ENCODE peak calls at places on chromosomes 1 and 21, in six cellular contexts. One of them, this sample, is unnamed.

GRCh38 chr1:30366914-30367313 is 356.5 kb downstream of the MATN1 start:
- DNase-seq in ureter: peak
- DNase-seq in breast epithelium: no peak
- DNase-seq in neural progenitor cell: no peak
- DNase-seq in H54: no peak
- DNase-seq in lung: peak
- DNase-seq in this sample: no peak

GRCh38 chr1:48931571-48932251 is 155.0 kb upstream of the BEND5 start:
- DNase-seq in lung: peak
- DNase-seq in breast epithelium: peak
- DNase-seq in neural progenitor cell: no peak
- DNase-seq in H54: peak
- DNase-seq in ureter: no peak
- DNase-seq in this sample: peak

GRCh38 chr1:19618428-19618827 is 25.7 kb upstream of the NBL1 start:
- DNase-seq in breast epithelium: no peak
- DNase-seq in neural progenitor cell: no peak
- DNase-seq in lung: no peak
- DNase-seq in H54: no peak
- DNase-seq in ureter: no peak
- DNase-seq in this sample: no peak

GRCh38 chr21:45304945-45305344 is 17.2 kb upstream of the POFUT2 start:
- DNase-seq in ureter: no peak
- DNase-seq in neural progenitor cell: no peak
- DNase-seq in lung: no peak
- DNase-seq in breast epithelium: no peak
- DNase-seq in H54: no peak
- DNase-seq in this sample: no peak

GRCh38 chr1:208030320-208031091 is 119.6 kb upstream of the CD34 start:
- DNase-seq in neural progenitor cell: no peak
- DNase-seq in H54: no peak
- DNase-seq in ureter: no peak
- DNase-seq in lung: peak
- DNase-seq in breast epithelium: no peak
- DNase-seq in this sample: no peak

GRCh38 chr21:44371596-44371995 is 18.2 kb downstream of the TRPM2 start:
- DNase-seq in lung: no peak
- DNase-seq in neural progenitor cell: no peak
- DNase-seq in breast epithelium: no peak
- DNase-seq in ureter: peak
- DNase-seq in H54: no peak
- DNase-seq in this sample: no peak

GRCh38 chr1:193733674-193734073 is 547.3 kb upstream of the B3GALT2 start:
- DNase-seq in breast epithelium: no peak
- DNase-seq in H54: no peak
- DNase-seq in ureter: no peak
- DNase-seq in neural progenitor cell: no peak
- DNase-seq in lung: no peak
- DNase-seq in this sample: no peak

GRCh38 chr21:46171585-46171984 is 12.7 kb downstream of the SPATC1L start:
- DNase-seq in neural progenitor cell: no peak
- DNase-seq in ureter: no peak
- DNase-seq in H54: no peak
- DNase-seq in breast epithelium: no peak
- DNase-seq in lung: no peak
- DNase-seq in this sample: no peak

GRCh38 chr1:50968884-50969610 is 998 bp upstream of the CDKN2C start:
- DNase-seq in ureter: peak
- DNase-seq in neural progenitor cell: peak
- DNase-seq in H54: no peak
- DNase-seq in breast epithelium: no peak
- DNase-seq in lung: peak
- DNase-seq in this sample: peak

GRCh38 chr21:37710555-37711293 is 205.5 kb downstream of the KCNJ6 start:
- DNase-seq in H54: no peak
- DNase-seq in breast epithelium: no peak
- DNase-seq in neural progenitor cell: no peak
- DNase-seq in lung: no peak
- DNase-seq in ureter: no peak
- DNase-seq in this sample: no peak

GRCh38 chr1:119275145-119275929 is 93.2 kb upstream of the HAO2 start:
- DNase-seq in ureter: no peak
- DNase-seq in lung: peak
- DNase-seq in neural progenitor cell: peak
- DNase-seq in breast epithelium: no peak
- DNase-seq in H54: peak
- DNase-seq in this sample: no peak

GRCh38 chr1:230970432-230970831 is 8.2 kb downstream of the TTC13 start:
- DNase-seq in ureter: no peak
- DNase-seq in breast epithelium: no peak
- DNase-seq in H54: no peak
- DNase-seq in lung: no peak
- DNase-seq in neural progenitor cell: no peak
- DNase-seq in this sample: no peak

GRCh38 chr1:202750024-202750423 is 39.8 kb upstream of the SYT2 start:
- DNase-seq in lung: no peak
- DNase-seq in H54: no peak
- DNase-seq in ureter: no peak
- DNase-seq in neural progenitor cell: no peak
- DNase-seq in breast epithelium: no peak
- DNase-seq in this sample: no peak

GRCh38 chr21:32771134-32771523 is 426 bp downstream of the PAXBP1 start:
- DNase-seq in ureter: peak
- DNase-seq in neural progenitor cell: peak
- DNase-seq in breast epithelium: peak
- DNase-seq in lung: peak
- DNase-seq in H54: peak
- DNase-seq in this sample: peak

GRCh38 chr1:34688358-34688757 is 66.5 kb upstream of the GJB5 start:
- DNase-seq in neural progenitor cell: no peak
- DNase-seq in H54: no peak
- DNase-seq in lung: no peak
- DNase-seq in ureter: peak
- DNase-seq in breast epithelium: no peak
- DNase-seq in this sample: no peak

GRCh38 chr1:17502326-17502778 is 37.1 kb upstream of the ARHGEF10L start:
- DNase-seq in H54: peak
- DNase-seq in neural progenitor cell: peak
- DNase-seq in ureter: peak
- DNase-seq in lung: peak
- DNase-seq in breast epithelium: peak
- DNase-seq in this sample: peak

GRCh38 chr1:178124115-178124514 is 30.2 kb downstream of the RASAL2 start:
- DNase-seq in breast epithelium: no peak
- DNase-seq in ureter: no peak
- DNase-seq in lung: no peak
- DNase-seq in neural progenitor cell: peak
- DNase-seq in H54: no peak
- DNase-seq in this sample: no peak

GRCh38 chr21:25790122-25790951 is 55.6 kb downstream of the GABPA start:
- DNase-seq in breast epithelium: no peak
- DNase-seq in ureter: no peak
- DNase-seq in lung: no peak
- DNase-seq in H54: peak
- DNase-seq in neural progenitor cell: peak
- DNase-seq in this sample: no peak

GRCh38 chr1:8015036-8015808 is 10.9 kb downstream of the ERRFI1 start:
- DNase-seq in ureter: peak
- DNase-seq in lung: no peak
- DNase-seq in H54: no peak
- DNase-seq in breast epithelium: no peak
- DNase-seq in neural progenitor cell: peak
- DNase-seq in this sample: peak

This sample was measured in prostate gland.